ENCODE peak calls at places on chromosomes 16 and 17, in eight cellular contexts. One of them, this sample, is unnamed.

GRCh38 chr17:80855968-80856862 is 135.4 kb upstream of the CHMP6 start:
- DNase-seq in CD4-positive, alpha-beta T cell: peak; percentile 70
- DNase-seq in skeletal muscle cell: peak; percentile 95
- DNase-seq in CD8-positive, alpha-beta memory T cell: peak; percentile 21
- DNase-seq in H7: no peak
- DNase-seq in central memory CD4-positive, alpha-beta T cell: peak; percentile 43
- DNase-seq in KG1: no peak
- DNase-seq in OCI-LY7: no peak
- DNase-seq in this sample: no peak

GRCh38 chr17:82328994-82329507 is 4.5 kb downstream of the SECTM1 start:
- DNase-seq in KG1: no peak
- DNase-seq in central memory CD4-positive, alpha-beta T cell: no peak
- DNase-seq in CD8-positive, alpha-beta memory T cell: no peak
- DNase-seq in skeletal muscle cell: no peak
- DNase-seq in CD4-positive, alpha-beta T cell: no peak
- DNase-seq in H7: no peak
- DNase-seq in OCI-LY7: no peak
- DNase-seq in this sample: peak; percentile 61

GRCh38 chr16:55033225-55034156 is 102.8 kb downstream of the IRX5 start:
- DNase-seq in skeletal muscle cell: no peak
- DNase-seq in central memory CD4-positive, alpha-beta T cell: no peak
- DNase-seq in KG1: no peak
- DNase-seq in H7: no peak
- DNase-seq in OCI-LY7: no peak
- DNase-seq in CD8-positive, alpha-beta memory T cell: no peak
- DNase-seq in CD4-positive, alpha-beta T cell: no peak
- DNase-seq in this sample: no peak

GRCh38 chr16:7363397-7364053 is 30.9 kb downstream of the RBFOX1 start:
- DNase-seq in H7: no peak
- DNase-seq in CD4-positive, alpha-beta T cell: no peak
- DNase-seq in KG1: no peak
- DNase-seq in CD8-positive, alpha-beta memory T cell: no peak
- DNase-seq in OCI-LY7: no peak
- DNase-seq in skeletal muscle cell: no peak
- DNase-seq in central memory CD4-positive, alpha-beta T cell: no peak
- DNase-seq in this sample: peak; percentile 92

GRCh38 chr16:87608400-87608985 is 6.2 kb downstream of the JPH3 start:
- DNase-seq in skeletal muscle cell: no peak
- DNase-seq in central memory CD4-positive, alpha-beta T cell: peak; percentile 6
- DNase-seq in CD8-positive, alpha-beta memory T cell: peak; percentile 22
- DNase-seq in OCI-LY7: peak; percentile 23
- DNase-seq in H7: peak; percentile 94
- DNase-seq in CD4-positive, alpha-beta T cell: peak; percentile 52
- DNase-seq in KG1: peak; percentile 31
- DNase-seq in this sample: no peak

GRCh38 chr16:17527538-17527937 is 56.8 kb upstream of the XYLT1 start:
- DNase-seq in CD4-positive, alpha-beta T cell: no peak
- DNase-seq in H7: no peak
- DNase-seq in KG1: no peak
- DNase-seq in central memory CD4-positive, alpha-beta T cell: no peak
- DNase-seq in skeletal muscle cell: no peak
- DNase-seq in CD8-positive, alpha-beta memory T cell: no peak
- DNase-seq in OCI-LY7: no peak
- DNase-seq in this sample: no peak

GRCh38 chr17:35849469-35850348 is 19.0 kb downstream of the HEATR9 start:
- DNase-seq in CD4-positive, alpha-beta T cell: no peak
- DNase-seq in OCI-LY7: peak; percentile 67
- DNase-seq in H7: peak; percentile 73
- DNase-seq in central memory CD4-positive, alpha-beta T cell: peak; percentile 43
- DNase-seq in skeletal muscle cell: peak; percentile 14
- DNase-seq in CD8-positive, alpha-beta memory T cell: peak; percentile 57
- DNase-seq in KG1: peak; percentile 18
- DNase-seq in this sample: peak; percentile 74

GRCh38 chr17:82230627-82231311 is 1.9 kb downstream of the SLC16A3 start:
- DNase-seq in OCI-LY7: no peak
- DNase-seq in H7: peak; percentile 96
- DNase-seq in CD4-positive, alpha-beta T cell: no peak
- DNase-seq in skeletal muscle cell: peak; percentile 73
- DNase-seq in central memory CD4-positive, alpha-beta T cell: no peak
- DNase-seq in KG1: no peak
- DNase-seq in CD8-positive, alpha-beta memory T cell: peak; percentile 67
- DNase-seq in this sample: peak; percentile 81

GRCh38 chr17:47869114-47869513 is 18.2 kb upstream of the SP6 start:
- DNase-seq in skeletal muscle cell: no peak
- DNase-seq in CD8-positive, alpha-beta memory T cell: no peak
- DNase-seq in H7: peak; percentile 54
- DNase-seq in KG1: no peak
- DNase-seq in central memory CD4-positive, alpha-beta T cell: no peak
- DNase-seq in CD4-positive, alpha-beta T cell: no peak
- DNase-seq in OCI-LY7: no peak
- DNase-seq in this sample: peak; percentile 77

GRCh38 chr17:27049104-27049784 is 244.7 kb upstream of the WSB1 start:
- DNase-seq in central memory CD4-positive, alpha-beta T cell: no peak
- DNase-seq in KG1: no peak
- DNase-seq in CD8-positive, alpha-beta memory T cell: no peak
- DNase-seq in OCI-LY7: no peak
- DNase-seq in skeletal muscle cell: no peak
- DNase-seq in CD4-positive, alpha-beta T cell: no peak
- DNase-seq in H7: no peak
- DNase-seq in this sample: no peak

GRCh38 chr17:82468692-82469091 is 10.2 kb downstream of the NARF start:
- DNase-seq in CD4-positive, alpha-beta T cell: no peak
- DNase-seq in CD8-positive, alpha-beta memory T cell: no peak
- DNase-seq in skeletal muscle cell: no peak
- DNase-seq in OCI-LY7: no peak
- DNase-seq in central memory CD4-positive, alpha-beta T cell: no peak
- DNase-seq in H7: no peak
- DNase-seq in KG1: no peak
- DNase-seq in this sample: no peak

GRCh38 chr16:72122916-72123315 is 29.3 kb downstream of the DHX38 start:
- DNase-seq in KG1: no peak
- DNase-seq in skeletal muscle cell: no peak
- DNase-seq in OCI-LY7: no peak
- DNase-seq in H7: no peak
- DNase-seq in CD4-positive, alpha-beta T cell: no peak
- DNase-seq in central memory CD4-positive, alpha-beta T cell: no peak
- DNase-seq in CD8-positive, alpha-beta memory T cell: no peak
- DNase-seq in this sample: no peak

GRCh38 chr17:48228720-48229119 is 121.2 kb downstream of the SNX11 start:
- DNase-seq in OCI-LY7: no peak
- DNase-seq in skeletal muscle cell: no peak
- DNase-seq in central memory CD4-positive, alpha-beta T cell: no peak
- DNase-seq in CD8-positive, alpha-beta memory T cell: no peak
- DNase-seq in H7: peak; percentile 55
- DNase-seq in CD4-positive, alpha-beta T cell: no peak
- DNase-seq in KG1: no peak
- DNase-seq in this sample: peak; percentile 51